ENCODE peak calls at places on chromosomes 3 and 15, in seven cellular contexts. S is hippocampal formation; U is naive thymus-derived CD8-positive, alpha-beta T cell; D is HepG2; R is stimulated activated CD4-positive, alpha-beta T cell treated with anti-CD3 and anti-CD28 coated beads, TNF-alpha, amount 100 ng/mL, for 1 hour; Z is amniotic epithelial cell; L is activated gamma-delta T cell. M is an unnamed sample.

GRCh38 chr3:16520636-16521579 is 7.4 kb upstream of the RFTN1 start:
- DNase-seq in R (no peak), Z (no peak), U (no peak), L (no peak), D (no peak), S (no peak), M (no peak)

GRCh38 chr15:79035814-79036213 is 54.8 kb downstream of the RASGRF1 start:
- DNase-seq in Z (no peak), R (no peak), L (no peak), S (no peak), U (no peak), D (no peak), M (no peak)

GRCh38 chr3:187269486-187269885 is 22.1 kb downstream of the MASP1 start:
- DNase-seq in L (no peak), R (no peak), U (no peak), S (no peak), Z (no peak), D (no peak), M (no peak)

GRCh38 chr3:143135150-143135549 is 15.6 kb downstream of the CHST2 start:
- DNase-seq in R (no peak), L (no peak), U (no peak), Z (peak), D (no peak), S (no peak), M (peak)

GRCh38 chr3:4988815-4989648 is 9.8 kb downstream of the BHLHE40 start:
- DNase-seq in D (no peak), U (no peak), R (no peak), Z (no peak), S (no peak), L (no peak), M (no peak)

GRCh38 chr15:71443538-71443937 is 328.3 kb downstream of the THSD4 start:
- DNase-seq in Z (peak), R (no peak), U (no peak), L (no peak), S (no peak), D (peak), M (peak)

GRCh38 chr3:69700949-69701348 is 38.3 kb upstream of the MITF start:
- DNase-seq in R (no peak), D (no peak), S (no peak), U (no peak), L (no peak), Z (no peak), M (no peak)

GRCh38 chr3:19256313-19256712 is 108.0 kb downstream of the KCNH8 start:
- DNase-seq in L (no peak), Z (no peak), S (no peak), D (no peak), R (no peak), U (no peak), M (peak)

GRCh38 chr15:45855907-45856579 is 221.2 kb downstream of the SQOR start:
- DNase-seq in S (no peak), R (no peak), U (no peak), D (no peak), L (no peak), Z (no peak), M (peak)

GRCh38 chr3:177136715-177137114 is 60.6 kb downstream of the TBL1XR1 start:
- DNase-seq in R (no peak), U (no peak), Z (no peak), S (no peak), L (no peak), D (no peak), M (no peak)

GRCh38 chr15:43206054-43206453 is 14.8 kb downstream of the EPB42 start:
- DNase-seq in S (no peak), D (no peak), R (no peak), L (no peak), Z (no peak), U (no peak), M (no peak)

GRCh38 chr3:9349321-9350117 is 13.3 kb upstream of the THUMPD3 start:
- DNase-seq in D (peak), U (no peak), Z (peak), L (no peak), R (no peak), S (no peak), M (peak)

GRCh38 chr3:105394177-105394576 is 27.5 kb downstream of the ALCAM start:
- DNase-seq in S (no peak), U (no peak), R (no peak), D (no peak), Z (peak), L (no peak), M (no peak)

GRCh38 chr3:33057320-33058298 is 39.3 kb downstream of the GLB1 start:
- DNase-seq in S (no peak), R (no peak), L (no peak), D (peak), U (no peak), Z (no peak), M (no peak)

GRCh38 chr3:101133638-101134037 is 140.4 kb upstream of the ABI3BP start:
- DNase-seq in R (no peak), U (no peak), D (no peak), L (no peak), Z (no peak), S (no peak), M (no peak)

GRCh38 chr15:66306381-66306780 is 13.0 kb downstream of the DIS3L start:
- DNase-seq in L (no peak), U (no peak), Z (no peak), D (no peak), S (no peak), R (no peak), M (no peak)

GRCh38 chr3:45701167-45701867 is 12.1 kb downstream of the SACM1L start:
- DNase-seq in L (no peak), D (no peak), S (no peak), R (no peak), Z (peak), U (no peak), M (no peak)

GRCh38 chr3:184663756-184664155 is 48.1 kb downstream of the MAGEF1 start:
- DNase-seq in Z (no peak), U (no peak), R (no peak), L (no peak), D (no peak), S (no peak), M (no peak)

GRCh38 chr3:72177075-72178050 is 392.4 kb upstream of the PROK2 start:
- DNase-seq in L (no peak), D (no peak), U (no peak), S (no peak), Z (peak), R (no peak), M (no peak)

GRCh38 chr3:171435757-171436156 is 24.4 kb downstream of the TNIK start:
- DNase-seq in U (no peak), S (no peak), Z (no peak), D (no peak), L (no peak), R (no peak), M (no peak)

GRCh38 chr3:193014961-193015360 is 97.3 kb upstream of the MB21D2 start:
- DNase-seq in R (no peak), D (no peak), S (no peak), U (no peak), Z (no peak), L (no peak), M (no peak)

GRCh38 chr15:70792171-70792573 is 28.8 kb upstream of the UACA start:
- DNase-seq in U (no peak), D (no peak), S (no peak), R (no peak), L (no peak), Z (peak), M (peak)

GRCh38 chr3:167406876-167407492 is 26.9 kb upstream of the ZBBX start:
- DNase-seq in D (peak), L (no peak), Z (peak), S (peak), U (no peak), R (no peak), M (peak)

GRCh38 chr3:31772155-31772761 is 208.8 kb downstream of the OSBPL10 start:
- DNase-seq in Z (no peak), L (no peak), R (no peak), U (no peak), D (no peak), S (no peak), M (no peak)